ENCODE peak calls at places on chromosome 18, in seven cellular contexts. E, G, T, A, X, N and Z are unnamed samples.

GRCh38 chr18:52569492-52569891 is 229.5 kb downstream of the DCC start:
- DNase-seq in E (no peak), G (no peak), T (no peak), A (no peak), X (no peak), N (no peak), Z (no peak)

GRCh38 chr18:54075681-54076080 is 148.8 kb downstream of the MBD2 start:
- DNase-seq in E (peak), G (no peak), T (no peak), A (no peak), X (no peak), N (no peak), Z (peak)

GRCh38 chr18:3898866-3899613 is 449.1 kb downstream of the TGIF1 start:
- DNase-seq in E (no peak), G (no peak), T (no peak), A (no peak), X (no peak), N (no peak), Z (no peak)

GRCh38 chr18:47931707-47932103 is 1.2 kb upstream of the SMAD2 start:
- DNase-seq in E (no peak), G (peak), T (peak), A (peak), X (no peak), N (no peak), Z (no peak)

GRCh38 chr18:334575-335132 is 66.8 kb upstream of the THOC1 start:
- DNase-seq in E (no peak), G (no peak), T (no peak), A (no peak), X (no peak), N (no peak), Z (no peak)

GRCh38 chr18:68735498-68736343 is 20.8 kb upstream of the TMX3 start:
- DNase-seq in E (no peak), G (peak), T (peak), A (no peak), X (no peak), N (no peak), Z (peak)

GRCh38 chr18:2881490-2882195 is 34.8 kb downstream of the EMILIN2 start:
- DNase-seq in E (no peak), G (no peak), T (no peak), A (no peak), X (peak), N (peak), Z (no peak)

GRCh38 chr18:23186781-23187180 is 51.5 kb downstream of the CABLES1 start:
- DNase-seq in E (no peak), G (no peak), T (no peak), A (no peak), X (no peak), N (no peak), Z (no peak)

GRCh38 chr18:71398530-71398929 is 1109.7 kb downstream of the SOCS6 start:
- DNase-seq in E (no peak), G (peak), T (peak), A (no peak), X (no peak), N (no peak), Z (no peak)

GRCh38 chr18:8856769-8857393 is 151.5 kb downstream of the MTCL1 start:
- DNase-seq in E (no peak), G (no peak), T (no peak), A (no peak), X (no peak), N (no peak), Z (no peak)

GRCh38 chr18:56413862-56414261 is 224.5 kb downstream of the TXNL1 start:
- DNase-seq in E (no peak), G (no peak), T (no peak), A (no peak), X (no peak), N (no peak), Z (no peak)

GRCh38 chr18:80033181-80034067 is 810 bp upstream of the RBFA start:
- DNase-seq in E (peak), G (peak), T (no peak), A (peak), X (peak), N (peak), Z (peak)

GRCh38 chr18:8513249-8513648 is 96.0 kb upstream of the RAB12 start:
- DNase-seq in E (no peak), G (no peak), T (no peak), A (no peak), X (no peak), N (peak), Z (no peak)

GRCh38 chr18:13470555-13471494 is 252.3 kb downstream of the LDLRAD4 start:
- DNase-seq in E (no peak), G (no peak), T (peak), A (no peak), X (no peak), N (peak), Z (no peak)

GRCh38 chr18:50286391-50287027 is 983 bp downstream of the CXXC1 start:
- DNase-seq in E (no peak), G (no peak), T (peak), A (no peak), X (no peak), N (peak), Z (peak)

GRCh38 chr18:50836521-50836957 is 16.7 kb upstream of the MRO start:
- DNase-seq in E (peak), G (no peak), T (no peak), A (no peak), X (no peak), N (no peak), Z (peak)

GRCh38 chr18:47747260-47747795 is 183.1 kb downstream of the SMAD2 start:
- DNase-seq in E (no peak), G (no peak), T (no peak), A (no peak), X (no peak), N (no peak), Z (no peak)

GRCh38 chr18:48540329-48541025 is 1.6 kb downstream of the CTIF start:
- DNase-seq in E (peak), G (peak), T (peak), A (peak), X (peak), N (peak), Z (peak)

GRCh38 chr18:11518788-11519685 is 90.4 kb upstream of the SLC35G4 start:
- DNase-seq in E (no peak), G (peak), T (peak), A (no peak), X (no peak), N (no peak), Z (peak)

GRCh38 chr18:62979172-62979571 is 263.8 kb downstream of the PHLPP1 start:
- DNase-seq in E (no peak), G (no peak), T (no peak), A (no peak), X (peak), N (no peak), Z (peak)

GRCh38 chr18:32530947-32531651 is 60.4 kb upstream of the GAREM1 start:
- DNase-seq in E (peak), G (no peak), T (no peak), A (peak), X (no peak), N (no peak), Z (peak)

GRCh38 chr18:79465392-79465991 is 69.8 kb downstream of the NFATC1 start:
- DNase-seq in E (no peak), G (peak), T (peak), A (no peak), X (no peak), N (no peak), Z (no peak)

GRCh38 chr18:9771261-9771976 is 63.3 kb downstream of the RAB31 start:
- DNase-seq in E (no peak), G (peak), T (peak), A (peak), X (peak), N (peak), Z (peak)

GRCh38 chr18:62432176-62432575 is 90.6 kb upstream of the ZCCHC2 start:
- DNase-seq in E (no peak), G (no peak), T (no peak), A (no peak), X (no peak), N (no peak), Z (no peak)

GRCh38 chr18:3294435-3295080 is 32.6 kb downstream of the MYL12B start:
- DNase-seq in E (no peak), G (no peak), T (no peak), A (no peak), X (no peak), N (no peak), Z (no peak)

GRCh38 chr18:11149441-11150270 is at the start of gene PIEZO2:
- DNase-seq in E (no peak), G (peak), T (peak), A (no peak), X (peak), N (peak), Z (no peak)

GRCh38 chr18:49048361-49048760 is 97.6 kb upstream of the SMAD7 start:
- DNase-seq in E (peak), G (no peak), T (no peak), A (no peak), X (no peak), N (no peak), Z (no peak)

GRCh38 chr18:51153659-51154371 is 43.7 kb downstream of the MEX3C start:
- DNase-seq in E (no peak), G (no peak), T (no peak), A (peak), X (no peak), N (no peak), Z (no peak)

GRCh38 chr18:43665239-43665788 is 388.0 kb upstream of the SYT4 start:
- DNase-seq in E (peak), G (no peak), T (no peak), A (no peak), X (no peak), N (no peak), Z (peak)

GRCh38 chr18:7886436-7886835 is 319.3 kb downstream of the PTPRM start:
- DNase-seq in E (no peak), G (no peak), T (no peak), A (no peak), X (no peak), N (no peak), Z (no peak)

GRCh38 chr18:74652392-74652988 is 54.8 kb downstream of the ZNF407 start:
- DNase-seq in E (no peak), G (peak), T (peak), A (no peak), X (no peak), N (no peak), Z (peak)

GRCh38 chr18:13868501-13869271 is 44.7 kb downstream of the MC5R start:
- DNase-seq in E (no peak), G (peak), T (peak), A (no peak), X (no peak), N (no peak), Z (no peak)

GRCh38 chr18:46899274-46899948 is 17.9 kb downstream of the PIAS2 start:
- DNase-seq in E (no peak), G (no peak), T (peak), A (no peak), X (no peak), N (no peak), Z (no peak)

GRCh38 chr18:23814977-23815614 is 125.8 kb downstream of the LAMA3 start:
- DNase-seq in E (no peak), G (no peak), T (no peak), A (no peak), X (no peak), N (no peak), Z (no peak)

GRCh38 chr18:23087352-23087751 is 47.9 kb upstream of the CABLES1 start:
- DNase-seq in E (no peak), G (no peak), T (no peak), A (no peak), X (no peak), N (peak), Z (no peak)

GRCh38 chr18:21669736-21670135 is 34.8 kb downstream of the ABHD3 start:
- DNase-seq in E (no peak), G (no peak), T (no peak), A (no peak), X (no peak), N (no peak), Z (no peak)

GRCh38 chr18:21660078-21660477 is 44.5 kb downstream of the ABHD3 start:
- DNase-seq in E (no peak), G (no peak), T (no peak), A (no peak), X (no peak), N (no peak), Z (no peak)

GRCh38 chr18:21663615-21664014 is 41.0 kb downstream of the ABHD3 start:
- DNase-seq in E (no peak), G (no peak), T (no peak), A (no peak), X (no peak), N (no peak), Z (no peak)

GRCh38 chr18:21662591-21662990 is 42.0 kb downstream of the ABHD3 start:
- DNase-seq in E (no peak), G (no peak), T (no peak), A (no peak), X (no peak), N (no peak), Z (no peak)

DNA sequence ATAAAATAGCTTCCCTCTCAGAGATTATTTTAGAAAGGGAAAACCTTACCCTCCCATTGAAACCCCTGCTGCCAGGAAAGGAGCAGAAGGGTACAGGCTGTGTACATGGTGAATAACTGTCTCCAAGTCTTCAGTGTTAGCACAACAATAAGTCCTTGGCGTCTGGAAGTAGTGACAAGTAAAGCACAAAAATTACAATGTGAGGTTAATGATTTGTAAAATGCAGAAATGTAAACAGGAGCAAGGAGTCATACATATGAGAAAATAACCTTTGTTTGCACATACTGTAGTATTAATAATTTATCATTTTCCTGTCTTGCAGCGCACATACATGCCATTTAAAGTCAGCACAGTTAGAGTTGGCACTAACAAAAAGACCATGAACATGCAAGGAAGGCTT is 40.5 kb downstream of the ABHD3 start:
- DNase-seq in E (no peak), G (no peak), T (no peak), A (no peak), X (no peak), N (no peak), Z (no peak)
- H3K27ac ChIP-seq in E (no peak), G (no peak), T (no peak), A (no peak), X (no peak), N (no peak), Z (no peak)

GRCh38 chr18:77899972-77900754 is 650.5 kb downstream of the GALR1 start:
- DNase-seq in E (no peak), G (peak), T (peak), A (peak), X (no peak), N (no peak), Z (peak)
- TF ChIP-seq CTCF in E (peak), G (peak), T (peak), A (peak), X (peak), N (peak), Z (peak)

GRCh38 chr18:77015176-77015575 is 117.4 kb downstream of the MBP start:
- DNase-seq in E (no peak), G (no peak), T (no peak), A (no peak), X (no peak), N (no peak), Z (no peak)
- H3K27ac ChIP-seq in E (no peak), G (no peak), T (no peak), A (no peak), X (no peak), N (no peak), Z (no peak)

DNA sequence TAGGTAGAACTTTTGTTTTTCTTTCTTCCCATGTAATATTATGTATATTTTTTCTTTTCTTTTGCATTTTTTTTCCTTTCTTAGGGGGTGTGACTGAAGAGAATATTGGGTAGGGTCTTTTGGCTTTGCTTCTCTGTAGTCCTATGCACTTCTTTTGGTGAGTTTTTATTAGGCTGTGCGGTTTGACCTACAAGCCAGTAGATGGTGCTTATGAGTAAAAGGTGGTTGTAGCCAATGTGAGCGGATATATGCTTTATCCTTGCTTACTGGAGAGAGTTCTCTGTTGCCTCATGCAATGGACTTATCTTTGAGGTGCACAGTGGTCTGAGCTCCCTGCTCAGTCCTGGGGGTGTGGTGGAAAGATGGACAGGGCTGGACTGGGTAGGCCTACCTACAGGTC is 52.7 kb downstream of the DSEL start:
- DNase-seq in E (no peak), G (peak), T (no peak), A (no peak), X (no peak), N (no peak), Z (no peak)
- TF ChIP-seq CTCF in E (peak), G (peak), T (peak), A (no peak), X (no peak), N (no peak), Z (no peak)

GRCh38 chr18:36460324-36460850 is 162.9 kb downstream of the FHOD3 start:
- DNase-seq in E (no peak), G (no peak), T (no peak), A (no peak), X (no peak), N (no peak), Z (no peak)
- H3K27ac ChIP-seq in E (no peak), G (peak), T (peak), A (no peak), X (no peak), N (no peak), Z (no peak)

GRCh38 chr18:60411715-60412114 is 39.1 kb upstream of the MC4R start:
- DNase-seq in E (no peak), G (peak), T (peak), A (no peak), X (no peak), N (no peak), Z (no peak)
- TF ChIP-seq CTCF in E (peak), G (no peak), T (peak), A (no peak), X (no peak), N (no peak), Z (no peak)

GRCh38 chr18:58213931-58214431 is 170.0 kb downstream of the NEDD4L start:
- DNase-seq in E (no peak), G (no peak), T (no peak), A (no peak), X (no peak), N (no peak), Z (no peak)

GRCh38 chr18:58212274-58212673 is 168.2 kb downstream of the NEDD4L start:
- DNase-seq in E (no peak), G (no peak), T (no peak), A (no peak), X (no peak), N (no peak), Z (no peak)

GRCh38 chr18:58215005-58215404 is 171.0 kb downstream of the NEDD4L start:
- DNase-seq in E (no peak), G (no peak), T (no peak), A (no peak), X (no peak), N (no peak), Z (no peak)

GRCh38 chr18:58211510-58211909 is 167.5 kb downstream of the NEDD4L start:
- DNase-seq in E (no peak), G (no peak), T (no peak), A (no peak), X (no peak), N (no peak), Z (no peak)

DNA sequence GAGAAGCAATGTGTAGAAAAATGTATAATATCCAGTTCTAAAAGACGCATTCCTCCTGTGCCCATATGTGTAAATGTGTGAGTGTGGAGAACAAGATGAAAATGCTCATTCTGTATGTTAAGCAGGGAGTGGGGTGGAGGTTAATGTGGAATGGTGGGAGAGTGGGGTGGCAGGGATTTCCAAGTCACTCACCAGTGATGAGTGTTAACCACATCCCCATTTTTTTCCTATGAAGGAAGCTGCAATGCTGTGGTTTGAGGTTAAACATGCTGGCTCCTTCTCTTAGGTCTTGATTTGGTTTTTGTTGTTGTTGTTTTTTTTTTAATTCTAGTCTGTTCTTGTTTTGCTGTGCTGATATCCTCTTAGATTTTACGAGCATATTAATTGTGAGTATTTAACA is 169.4 kb downstream of the NEDD4L start:
- DNase-seq in E (peak), G (no peak), T (no peak), A (no peak), X (no peak), N (no peak), Z (no peak)
- H3K27ac ChIP-seq in E (peak), G (no peak), T (no peak), A (no peak), X (no peak), N (no peak), Z (no peak)